ENCODE peak calls at places on chromosomes 1 and 21, in ten cellular contexts. One of them, this sample, is unnamed.

GRCh38 chr1:189708674-189709073 is 769.0 kb downstream of the BRINP3 start:
- DNase-seq in iPS-NIHi11: peak; percentile 40
- DNase-seq in astrocyte of the spinal cord: no peak
- DNase-seq in cerebellar cortex: peak; percentile 8
- DNase-seq in SW480: no peak
- DNase-seq in PC-3: peak; percentile 33
- DNase-seq in activated naive CD8-positive, alpha-beta T cell treated with anti-CD3 and anti-CD28 coated beads for 36 hours: no peak
- DNase-seq in choroid plexus epithelial cell: peak; percentile 68
- DNase-seq in natural killer cell: no peak
- DNase-seq in Peyer's patch: no peak
- DNase-seq in this sample: no peak

GRCh38 chr21:42997053-42997452 is 22.7 kb downstream of the PKNOX1 start:
- DNase-seq in iPS-NIHi11: no peak
- DNase-seq in astrocyte of the spinal cord: peak; percentile 96
- DNase-seq in cerebellar cortex: no peak
- DNase-seq in SW480: no peak
- DNase-seq in PC-3: no peak
- DNase-seq in activated naive CD8-positive, alpha-beta T cell treated with anti-CD3 and anti-CD28 coated beads for 36 hours: no peak
- DNase-seq in choroid plexus epithelial cell: peak; percentile 99
- DNase-seq in natural killer cell: no peak
- DNase-seq in Peyer's patch: peak; percentile 61
- DNase-seq in this sample: no peak

GRCh38 chr1:8023287-8023994 is 2.7 kb downstream of the ERRFI1 start:
- DNase-seq in iPS-NIHi11: no peak
- DNase-seq in astrocyte of the spinal cord: no peak
- DNase-seq in cerebellar cortex: no peak
- DNase-seq in SW480: no peak
- DNase-seq in PC-3: no peak
- DNase-seq in activated naive CD8-positive, alpha-beta T cell treated with anti-CD3 and anti-CD28 coated beads for 36 hours: no peak
- DNase-seq in choroid plexus epithelial cell: peak; percentile 23
- DNase-seq in natural killer cell: no peak
- DNase-seq in Peyer's patch: no peak
- DNase-seq in this sample: no peak

GRCh38 chr21:15221799-15222386 is 157.1 kb upstream of the NRIP1 start:
- DNase-seq in iPS-NIHi11: peak; percentile 73
- DNase-seq in astrocyte of the spinal cord: peak; percentile 59
- DNase-seq in cerebellar cortex: no peak
- DNase-seq in SW480: no peak
- DNase-seq in PC-3: peak; percentile 86
- DNase-seq in activated naive CD8-positive, alpha-beta T cell treated with anti-CD3 and anti-CD28 coated beads for 36 hours: no peak
- DNase-seq in choroid plexus epithelial cell: peak; percentile 68
- DNase-seq in natural killer cell: no peak
- DNase-seq in Peyer's patch: no peak
- DNase-seq in this sample: no peak

GRCh38 chr1:243842978-243843490 is 7.0 kb downstream of the AKT3 start:
- DNase-seq in iPS-NIHi11: no peak
- DNase-seq in astrocyte of the spinal cord: peak; percentile 82
- DNase-seq in cerebellar cortex: no peak
- DNase-seq in SW480: no peak
- DNase-seq in PC-3: peak; percentile 82
- DNase-seq in activated naive CD8-positive, alpha-beta T cell treated with anti-CD3 and anti-CD28 coated beads for 36 hours: no peak
- DNase-seq in choroid plexus epithelial cell: peak; percentile 87
- DNase-seq in natural killer cell: no peak
- DNase-seq in Peyer's patch: no peak
- DNase-seq in this sample: no peak

GRCh38 chr1:96492236-96492635 is 229.3 kb upstream of the PTBP2 start:
- DNase-seq in iPS-NIHi11: peak; percentile 31
- DNase-seq in astrocyte of the spinal cord: no peak
- DNase-seq in cerebellar cortex: no peak
- DNase-seq in SW480: no peak
- DNase-seq in PC-3: no peak
- DNase-seq in activated naive CD8-positive, alpha-beta T cell treated with anti-CD3 and anti-CD28 coated beads for 36 hours: no peak
- DNase-seq in choroid plexus epithelial cell: peak; percentile 72
- DNase-seq in natural killer cell: no peak
- DNase-seq in Peyer's patch: no peak
- DNase-seq in this sample: no peak

GRCh38 chr1:31727195-31727594 is 23.4 kb upstream of the COL16A1 start:
- DNase-seq in iPS-NIHi11: no peak
- DNase-seq in astrocyte of the spinal cord: no peak
- DNase-seq in cerebellar cortex: no peak
- DNase-seq in SW480: no peak
- DNase-seq in PC-3: no peak
- DNase-seq in activated naive CD8-positive, alpha-beta T cell treated with anti-CD3 and anti-CD28 coated beads for 36 hours: no peak
- DNase-seq in choroid plexus epithelial cell: no peak
- DNase-seq in natural killer cell: no peak
- DNase-seq in Peyer's patch: no peak
- DNase-seq in this sample: no peak

GRCh38 chr1:65792671-65793358 is at the start of gene PDE4B:
- DNase-seq in iPS-NIHi11: peak; percentile 61
- DNase-seq in astrocyte of the spinal cord: peak; percentile 43
- DNase-seq in cerebellar cortex: peak; percentile 34
- DNase-seq in SW480: no peak
- DNase-seq in PC-3: no peak
- DNase-seq in activated naive CD8-positive, alpha-beta T cell treated with anti-CD3 and anti-CD28 coated beads for 36 hours: no peak
- DNase-seq in choroid plexus epithelial cell: peak; percentile 27
- DNase-seq in natural killer cell: no peak
- DNase-seq in Peyer's patch: no peak
- DNase-seq in this sample: no peak

GRCh38 chr1:26121854-26122773 is 10.5 kb downstream of the PDIK1L start:
- DNase-seq in iPS-NIHi11: no peak
- DNase-seq in astrocyte of the spinal cord: no peak
- DNase-seq in cerebellar cortex: no peak
- DNase-seq in SW480: peak; percentile 39
- DNase-seq in PC-3: peak; percentile 84
- DNase-seq in activated naive CD8-positive, alpha-beta T cell treated with anti-CD3 and anti-CD28 coated beads for 36 hours: no peak
- DNase-seq in choroid plexus epithelial cell: no peak
- DNase-seq in natural killer cell: no peak
- DNase-seq in Peyer's patch: no peak
- DNase-seq in this sample: no peak

GRCh38 chr1:7582439-7582972 is 188.6 kb upstream of the VAMP3 start:
- DNase-seq in iPS-NIHi11: no peak
- DNase-seq in astrocyte of the spinal cord: no peak
- DNase-seq in cerebellar cortex: no peak
- DNase-seq in SW480: no peak
- DNase-seq in PC-3: no peak
- DNase-seq in activated naive CD8-positive, alpha-beta T cell treated with anti-CD3 and anti-CD28 coated beads for 36 hours: no peak
- DNase-seq in choroid plexus epithelial cell: no peak
- DNase-seq in natural killer cell: no peak
- DNase-seq in Peyer's patch: no peak
- DNase-seq in this sample: no peak

GRCh38 chr1:201309420-201309819 is 26.1 kb downstream of the PKP1 start:
- DNase-seq in iPS-NIHi11: peak; percentile 89
- DNase-seq in astrocyte of the spinal cord: peak; percentile 52
- DNase-seq in cerebellar cortex: no peak
- DNase-seq in SW480: peak; percentile 95
- DNase-seq in PC-3: peak; percentile 100
- DNase-seq in activated naive CD8-positive, alpha-beta T cell treated with anti-CD3 and anti-CD28 coated beads for 36 hours: no peak
- DNase-seq in choroid plexus epithelial cell: peak; percentile 14
- DNase-seq in natural killer cell: no peak
- DNase-seq in Peyer's patch: peak; percentile 89
- DNase-seq in this sample: no peak

GRCh38 chr1:221878134-221878533 is 136.2 kb upstream of the DUSP10 start:
- DNase-seq in iPS-NIHi11: no peak
- DNase-seq in astrocyte of the spinal cord: no peak
- DNase-seq in cerebellar cortex: no peak
- DNase-seq in SW480: no peak
- DNase-seq in PC-3: peak; percentile 57
- DNase-seq in activated naive CD8-positive, alpha-beta T cell treated with anti-CD3 and anti-CD28 coated beads for 36 hours: no peak
- DNase-seq in choroid plexus epithelial cell: peak; percentile 9
- DNase-seq in natural killer cell: no peak
- DNase-seq in Peyer's patch: no peak
- DNase-seq in this sample: no peak

GRCh38 chr1:226674892-226675719 is 64.0 kb downstream of the ITPKB start:
- DNase-seq in iPS-NIHi11: no peak
- DNase-seq in astrocyte of the spinal cord: no peak
- DNase-seq in cerebellar cortex: no peak
- DNase-seq in SW480: no peak
- DNase-seq in PC-3: no peak
- DNase-seq in activated naive CD8-positive, alpha-beta T cell treated with anti-CD3 and anti-CD28 coated beads for 36 hours: peak; percentile 80
- DNase-seq in choroid plexus epithelial cell: peak; percentile 73
- DNase-seq in natural killer cell: peak; percentile 75
- DNase-seq in Peyer's patch: peak; percentile 94
- DNase-seq in this sample: no peak

GRCh38 chr1:71350805-71351204 is 270.0 kb upstream of the ZRANB2 start:
- DNase-seq in iPS-NIHi11: no peak
- DNase-seq in astrocyte of the spinal cord: peak; percentile 4
- DNase-seq in cerebellar cortex: no peak
- DNase-seq in SW480: no peak
- DNase-seq in PC-3: peak; percentile 19
- DNase-seq in activated naive CD8-positive, alpha-beta T cell treated with anti-CD3 and anti-CD28 coated beads for 36 hours: no peak
- DNase-seq in choroid plexus epithelial cell: peak; percentile 69
- DNase-seq in natural killer cell: no peak
- DNase-seq in Peyer's patch: no peak
- DNase-seq in this sample: no peak

GRCh38 chr1:55124470-55124869 is 85.1 kb downstream of the PCSK9 start:
- DNase-seq in iPS-NIHi11: no peak
- DNase-seq in astrocyte of the spinal cord: no peak
- DNase-seq in cerebellar cortex: no peak
- DNase-seq in SW480: no peak
- DNase-seq in PC-3: no peak
- DNase-seq in activated naive CD8-positive, alpha-beta T cell treated with anti-CD3 and anti-CD28 coated beads for 36 hours: no peak
- DNase-seq in choroid plexus epithelial cell: no peak
- DNase-seq in natural killer cell: no peak
- DNase-seq in Peyer's patch: no peak
- DNase-seq in this sample: no peak

GRCh38 chr1:59415876-59416275 is 119.0 kb downstream of the FGGY start:
- DNase-seq in iPS-NIHi11: no peak
- DNase-seq in astrocyte of the spinal cord: peak; percentile 80
- DNase-seq in cerebellar cortex: no peak
- DNase-seq in SW480: no peak
- DNase-seq in PC-3: no peak
- DNase-seq in activated naive CD8-positive, alpha-beta T cell treated with anti-CD3 and anti-CD28 coated beads for 36 hours: no peak
- DNase-seq in choroid plexus epithelial cell: no peak
- DNase-seq in natural killer cell: no peak
- DNase-seq in Peyer's patch: no peak
- DNase-seq in this sample: no peak

GRCh38 chr21:42655797-42656770 is 2.7 kb downstream of the PDE9A start:
- DNase-seq in iPS-NIHi11: no peak
- DNase-seq in astrocyte of the spinal cord: no peak
- DNase-seq in cerebellar cortex: no peak
- DNase-seq in SW480: no peak
- DNase-seq in PC-3: peak; percentile 86
- DNase-seq in activated naive CD8-positive, alpha-beta T cell treated with anti-CD3 and anti-CD28 coated beads for 36 hours: no peak
- DNase-seq in choroid plexus epithelial cell: no peak
- DNase-seq in natural killer cell: no peak
- DNase-seq in Peyer's patch: no peak
- DNase-seq in this sample: no peak

GRCh38 chr21:35932232-35932911 is 128.0 kb downstream of the SETD4 start:
- DNase-seq in iPS-NIHi11: no peak
- DNase-seq in astrocyte of the spinal cord: peak; percentile 91
- DNase-seq in cerebellar cortex: peak; percentile 5
- DNase-seq in SW480: peak; percentile 79
- DNase-seq in PC-3: peak; percentile 90
- DNase-seq in activated naive CD8-positive, alpha-beta T cell treated with anti-CD3 and anti-CD28 coated beads for 36 hours: peak; percentile 7
- DNase-seq in choroid plexus epithelial cell: peak; percentile 89
- DNase-seq in natural killer cell: no peak
- DNase-seq in Peyer's patch: peak; percentile 66
- DNase-seq in this sample: no peak

GRCh38 chr1:167681024-167681423 is 40.8 kb upstream of the MPZL1 start:
- DNase-seq in iPS-NIHi11: no peak
- DNase-seq in astrocyte of the spinal cord: no peak
- DNase-seq in cerebellar cortex: no peak
- DNase-seq in SW480: no peak
- DNase-seq in PC-3: no peak
- DNase-seq in activated naive CD8-positive, alpha-beta T cell treated with anti-CD3 and anti-CD28 coated beads for 36 hours: no peak
- DNase-seq in choroid plexus epithelial cell: no peak
- DNase-seq in natural killer cell: no peak
- DNase-seq in Peyer's patch: no peak
- DNase-seq in this sample: no peak

GRCh38 chr1:231423648-231424047 is 1.6 kb upstream of the EGLN1 start:
- DNase-seq in iPS-NIHi11: no peak
- DNase-seq in astrocyte of the spinal cord: no peak
- DNase-seq in cerebellar cortex: no peak
- DNase-seq in SW480: peak; percentile 61
- DNase-seq in PC-3: peak; percentile 80
- DNase-seq in activated naive CD8-positive, alpha-beta T cell treated with anti-CD3 and anti-CD28 coated beads for 36 hours: no peak
- DNase-seq in choroid plexus epithelial cell: no peak
- DNase-seq in natural killer cell: no peak
- DNase-seq in Peyer's patch: no peak
- DNase-seq in this sample: no peak

GRCh38 chr1:182101415-182102041 is 40.0 kb upstream of the ZNF648 start:
- DNase-seq in iPS-NIHi11: peak; percentile 91
- DNase-seq in astrocyte of the spinal cord: no peak
- DNase-seq in cerebellar cortex: peak; percentile 87
- DNase-seq in SW480: peak; percentile 74
- DNase-seq in PC-3: peak; percentile 74
- DNase-seq in activated naive CD8-positive, alpha-beta T cell treated with anti-CD3 and anti-CD28 coated beads for 36 hours: no peak
- DNase-seq in choroid plexus epithelial cell: no peak
- DNase-seq in natural killer cell: no peak
- DNase-seq in Peyer's patch: no peak
- DNase-seq in this sample: no peak

GRCh38 chr1:3890389-3891328 is 9.4 kb downstream of the C1orf174 start:
- DNase-seq in iPS-NIHi11: no peak
- DNase-seq in astrocyte of the spinal cord: no peak
- DNase-seq in cerebellar cortex: no peak
- DNase-seq in SW480: no peak
- DNase-seq in PC-3: no peak
- DNase-seq in activated naive CD8-positive, alpha-beta T cell treated with anti-CD3 and anti-CD28 coated beads for 36 hours: peak; percentile 24
- DNase-seq in choroid plexus epithelial cell: no peak
- DNase-seq in natural killer cell: no peak
- DNase-seq in Peyer's patch: no peak
- DNase-seq in this sample: no peak

GRCh38 chr1:206471993-206472392 is 1.7 kb downstream of the IKBKE start:
- DNase-seq in iPS-NIHi11: no peak
- DNase-seq in astrocyte of the spinal cord: no peak
- DNase-seq in cerebellar cortex: no peak
- DNase-seq in SW480: no peak
- DNase-seq in PC-3: no peak
- DNase-seq in activated naive CD8-positive, alpha-beta T cell treated with anti-CD3 and anti-CD28 coated beads for 36 hours: peak; percentile 40
- DNase-seq in choroid plexus epithelial cell: no peak
- DNase-seq in natural killer cell: no peak
- DNase-seq in Peyer's patch: no peak
- DNase-seq in this sample: no peak

GRCh38 chr21:45290948-45291612 is 3.4 kb upstream of the POFUT2 start:
- DNase-seq in iPS-NIHi11: no peak
- DNase-seq in astrocyte of the spinal cord: peak; percentile 61
- DNase-seq in cerebellar cortex: no peak
- DNase-seq in SW480: no peak
- DNase-seq in PC-3: peak; percentile 40
- DNase-seq in activated naive CD8-positive, alpha-beta T cell treated with anti-CD3 and anti-CD28 coated beads for 36 hours: no peak
- DNase-seq in choroid plexus epithelial cell: peak; percentile 49
- DNase-seq in natural killer cell: no peak
- DNase-seq in Peyer's patch: no peak
- DNase-seq in this sample: no peak

GRCh38 chr1:160576430-160576829 is 2.9 kb downstream of the CD84 start:
- DNase-seq in iPS-NIHi11: no peak
- DNase-seq in astrocyte of the spinal cord: no peak
- DNase-seq in cerebellar cortex: no peak
- DNase-seq in SW480: no peak
- DNase-seq in PC-3: no peak
- DNase-seq in activated naive CD8-positive, alpha-beta T cell treated with anti-CD3 and anti-CD28 coated beads for 36 hours: peak; percentile 51
- DNase-seq in choroid plexus epithelial cell: no peak
- DNase-seq in natural killer cell: no peak
- DNase-seq in Peyer's patch: no peak
- DNase-seq in this sample: no peak

GRCh38 chr1:234554157-234554477 is 55.9 kb downstream of the IRF2BP2 start:
- DNase-seq in iPS-NIHi11: no peak
- DNase-seq in astrocyte of the spinal cord: no peak
- DNase-seq in cerebellar cortex: no peak
- DNase-seq in SW480: no peak
- DNase-seq in PC-3: no peak
- DNase-seq in activated naive CD8-positive, alpha-beta T cell treated with anti-CD3 and anti-CD28 coated beads for 36 hours: no peak
- DNase-seq in choroid plexus epithelial cell: peak; percentile 25
- DNase-seq in natural killer cell: no peak
- DNase-seq in Peyer's patch: no peak
- DNase-seq in this sample: no peak

GRCh38 chr1:27575861-27576331 is 28.0 kb downstream of the AHDC1 start:
- DNase-seq in iPS-NIHi11: peak; percentile 87
- DNase-seq in astrocyte of the spinal cord: no peak
- DNase-seq in cerebellar cortex: peak; percentile 66
- DNase-seq in SW480: peak; percentile 78
- DNase-seq in PC-3: peak; percentile 51
- DNase-seq in activated naive CD8-positive, alpha-beta T cell treated with anti-CD3 and anti-CD28 coated beads for 36 hours: no peak
- DNase-seq in choroid plexus epithelial cell: no peak
- DNase-seq in natural killer cell: no peak
- DNase-seq in Peyer's patch: peak; percentile 72
- DNase-seq in this sample: no peak

GRCh38 chr1:156145622-156146005 is 7.8 kb upstream of the SEMA4A start:
- DNase-seq in iPS-NIHi11: no peak
- DNase-seq in astrocyte of the spinal cord: no peak
- DNase-seq in cerebellar cortex: no peak
- DNase-seq in SW480: no peak
- DNase-seq in PC-3: no peak
- DNase-seq in activated naive CD8-positive, alpha-beta T cell treated with anti-CD3 and anti-CD28 coated beads for 36 hours: no peak
- DNase-seq in choroid plexus epithelial cell: no peak
- DNase-seq in natural killer cell: no peak
- DNase-seq in Peyer's patch: no peak
- DNase-seq in this sample: no peak

This sample was measured in D721Med.